ENCODE peak calls at places on chromosomes 1 and 21, in seven cellular contexts. T is RWPE1; H is OCI-LY7; A is pons; G is psoas muscle; S is ACHN; I is CD4-positive, alpha-beta T cell. E is an unnamed sample.

GRCh38 chr1:114107474-114108175 is 46.0 kb downstream of the SYT6 start:
- DNase-seq in T (no peak), H (no peak), A (no peak), G (no peak), S (no peak), I (no peak), E (no peak)

GRCh38 chr1:111761717-111762116 is 6.0 kb downstream of the DDX20 start:
- DNase-seq in T (no peak), H (no peak), A (no peak), G (no peak), S (no peak), I (no peak), E (no peak)

GRCh38 chr1:203124546-203125317 is 2.8 kb upstream of the ADORA1 start:
- DNase-seq in T (peak), H (no peak), A (no peak), G (no peak), S (peak), I (no peak), E (no peak)

GRCh38 chr1:21909286-21909759 is 27.8 kb downstream of the HSPG2 start:
- DNase-seq in T (no peak), H (no peak), A (no peak), G (peak), S (no peak), I (no peak), E (no peak)

GRCh38 chr1:246708166-246708565 is 16.0 kb upstream of the SCCPDH start:
- DNase-seq in T (no peak), H (no peak), A (no peak), G (no peak), S (no peak), I (no peak), E (no peak)

GRCh38 chr21:43311303-43311817 is 115.6 kb downstream of the SIK1 start:
- DNase-seq in T (no peak), H (peak), A (no peak), G (no peak), S (no peak), I (no peak), E (no peak)

GRCh38 chr1:221672160-221672762 is 69.6 kb downstream of the DUSP10 start:
- DNase-seq in T (no peak), H (no peak), A (no peak), G (no peak), S (no peak), I (no peak), E (no peak)

GRCh38 chr1:78565393-78565792 is 54.9 kb upstream of the IFI44L start:
- DNase-seq in T (no peak), H (no peak), A (no peak), G (no peak), S (no peak), I (no peak), E (no peak)

GRCh38 chr21:41650526-41651145 is 116.2 kb downstream of the RIPK4 start:
- DNase-seq in T (no peak), H (no peak), A (no peak), G (no peak), S (no peak), I (no peak), E (no peak)

GRCh38 chr1:112307930-112308329 is 88.1 kb upstream of the CTTNBP2NL start:
- DNase-seq in T (no peak), H (no peak), A (no peak), G (no peak), S (no peak), I (no peak), E (no peak)

E was measured in erythroblast.